ENCODE peak calls at places on chromosomes 7 and 10, in nine cellular contexts. L is stimulated activated CD4-positive, alpha-beta T cell treated with anti-CD3 and anti-CD28 coated beads, Interleukin-12 subunit alpha, Interleukin-12 subunit beta, amount 100 ng/mL, for 4 hours; K is HuH-7; C is NCI-H2081; W is osteocyte; F is left cardiac atrium; G is H9; Q is H54; D is astrocyte of the spinal cord. P is an unnamed sample.

GRCh38 chr7:78176186-78176585 is 377.6 kb downstream of the PHTF2 start:
- DNase-seq in K (no peak), Q (no peak), C (no peak), G (no peak), L (no peak), F (no peak), D (peak), W (no peak), P (no peak)

GRCh38 chr7:2288503-2288902 is 25.7 kb downstream of the SNX8 start:
- DNase-seq in K (no peak), W (no peak), F (no peak), Q (no peak), L (no peak), C (no peak), D (no peak), G (no peak), P (no peak)

GRCh38 chr7:51128545-51129466 is 187.8 kb downstream of the COBL start:
- DNase-seq in Q (no peak), G (no peak), K (no peak), D (no peak), C (no peak), L (no peak), F (no peak), W (peak), P (no peak)

GRCh38 chr7:142303650-142304049 is 45.8 kb upstream of the PRSS58 start:
- DNase-seq in C (peak), D (no peak), Q (no peak), L (no peak), W (no peak), G (no peak), F (no peak), K (peak), P (no peak)

GRCh38 chr7:43164757-43165156 is 52.3 kb downstream of the HECW1 start:
- DNase-seq in K (no peak), G (no peak), Q (peak), L (no peak), F (no peak), W (no peak), C (no peak), D (peak), P (no peak)

GRCh38 chr10:69934768-69935167 is 117.9 kb upstream of the MACROH2A2 start:
- DNase-seq in C (no peak), Q (no peak), G (no peak), D (no peak), F (no peak), L (no peak), W (no peak), K (no peak), P (no peak)

GRCh38 chr10:93060887-93061593 is 442 bp downstream of the CYP26C1 start:
- DNase-seq in W (no peak), C (no peak), Q (no peak), D (no peak), F (no peak), G (peak), K (no peak), L (no peak), P (peak)

GRCh38 chr7:8115547-8116402 is 146.2 kb downstream of the ICA1 start:
- DNase-seq in Q (no peak), W (no peak), L (no peak), F (no peak), C (no peak), K (no peak), D (no peak), G (no peak), P (no peak)

GRCh38 chr10:74977913-74978847 is 133.3 kb upstream of the SAMD8 start:
- DNase-seq in Q (no peak), C (no peak), G (no peak), K (no peak), F (no peak), W (no peak), D (no peak), L (no peak), P (no peak)

GRCh38 chr7:27179503-27180430 is 5.3 kb downstream of the HOXA11 start:
- DNase-seq in G (peak), D (peak), F (no peak), Q (peak), C (peak), L (peak), K (peak), W (no peak), P (no peak)

GRCh38 chr10:11521860-11522259 is 89.6 kb downstream of the USP6NL start:
- DNase-seq in Q (no peak), K (no peak), W (no peak), L (no peak), G (no peak), D (no peak), C (no peak), F (no peak), P (no peak)

GRCh38 chr7:43449577-43449976 is 133.3 kb upstream of the STK17A start:
- DNase-seq in W (no peak), K (no peak), D (no peak), F (no peak), Q (no peak), G (no peak), L (no peak), C (no peak), P (no peak)

GRCh38 chr10:96587255-96588059 is 645 bp upstream of the TM9SF3 start:
- DNase-seq in L (no peak), K (peak), F (peak), C (peak), D (peak), Q (peak), W (no peak), G (no peak), P (peak)

GRCh38 chr7:25119102-25119501 is 6.0 kb downstream of the CYCS start:
- DNase-seq in D (no peak), C (no peak), G (no peak), Q (no peak), W (no peak), F (no peak), L (no peak), K (no peak), P (no peak)

GRCh38 chr10:119693262-119693957 is 32.4 kb upstream of the INPP5F start:
- DNase-seq in W (no peak), K (no peak), F (no peak), C (no peak), D (peak), Q (no peak), L (no peak), G (no peak), P (no peak)

GRCh38 chr7:105985821-105986220 is 22.8 kb downstream of the CDHR3 start:
- DNase-seq in D (no peak), F (no peak), Q (no peak), K (no peak), L (no peak), C (no peak), W (no peak), G (no peak), P (no peak)

GRCh38 chr10:22988581-22989360 is 60.9 kb downstream of the ARMC3 start:
- DNase-seq in K (peak), Q (no peak), D (peak), C (peak), F (peak), L (peak), W (no peak), G (no peak), P (peak)

GRCh38 chr10:58475322-58476277 is 37.1 kb upstream of the BICC1 start:
- DNase-seq in Q (no peak), F (no peak), W (no peak), L (no peak), K (no peak), G (no peak), C (no peak), D (peak), P (no peak)

GRCh38 chr10:91590142-91590903 is 42.5 kb downstream of the PPP1R3C start:
- DNase-seq in D (peak), C (no peak), K (no peak), L (no peak), W (peak), G (no peak), F (peak), Q (no peak), P (peak)

GRCh38 chr7:131284702-131285419 is 42.8 kb upstream of the MKLN1 start:
- DNase-seq in Q (no peak), F (peak), W (no peak), D (peak), K (no peak), C (no peak), G (peak), L (no peak), P (no peak)

GRCh38 chr7:73829505-73829904 is 1.3 kb upstream of the CLDN4 start:
- DNase-seq in K (no peak), G (no peak), F (no peak), Q (no peak), D (no peak), L (no peak), C (no peak), W (no peak), P (no peak)

GRCh38 chr10:49552277-49552676 is 13.4 kb upstream of the ERCC6 start:
- DNase-seq in D (peak), C (no peak), G (no peak), W (no peak), F (no peak), K (no peak), Q (no peak), L (no peak), P (no peak)

GRCh38 chr7:100435401-100436304 is 644 bp downstream of the PPP1R35 start:
- DNase-seq in G (peak), W (no peak), D (peak), K (no peak), Q (peak), L (peak), F (peak), C (peak), P (peak)

GRCh38 chr10:69242844-69243212 is 22.7 kb downstream of the HKDC1 start:
- DNase-seq in C (no peak), K (no peak), L (no peak), F (no peak), D (no peak), G (no peak), W (no peak), Q (no peak), P (no peak)

GRCh38 chr10:69318997-69319727 is 40.9 kb downstream of the HK1 start:
- DNase-seq in G (no peak), C (peak), L (peak), D (peak), W (no peak), Q (no peak), K (no peak), F (peak), P (peak)

GRCh38 chr10:27454837-27455236 is 49.3 kb upstream of the RAB18 start:
- DNase-seq in D (no peak), F (no peak), G (no peak), Q (no peak), L (no peak), C (no peak), K (no peak), W (no peak), P (no peak)

GRCh38 chr7:12222889-12223579 is 11.9 kb downstream of the TMEM106B start:
- DNase-seq in G (no peak), W (no peak), C (no peak), D (no peak), F (no peak), L (no peak), Q (no peak), K (no peak), P (no peak)

GRCh38 chr7:43721193-43721806 is 8.0 kb downstream of the COA1 start:
- DNase-seq in F (no peak), L (no peak), C (peak), G (no peak), W (no peak), K (no peak), D (peak), Q (no peak), P (no peak)

GRCh38 chr10:44477021-44477420 is 92.1 kb upstream of the CXCL12 start:
- DNase-seq in K (no peak), C (no peak), D (no peak), W (no peak), Q (no peak), F (peak), L (no peak), G (no peak), P (no peak)

GRCh38 chr10:44955408-44956070 is 4.1 kb upstream of the RASSF4 start:
- DNase-seq in W (no peak), C (no peak), Q (no peak), K (no peak), D (no peak), G (peak), L (no peak), F (no peak), P (peak)

GRCh38 chr10:126571203-126571602 is 99.3 kb downstream of the C10orf90 start:
- DNase-seq in G (peak), C (no peak), K (no peak), D (no peak), Q (no peak), W (no peak), L (no peak), F (no peak), P (no peak)

GRCh38 chr7:14761506-14762296 is 140.8 kb downstream of the DGKB start:
- DNase-seq in W (no peak), K (no peak), F (peak), L (no peak), D (peak), C (peak), G (no peak), Q (no peak), P (peak)

GRCh38 chr10:29719281-29719675 is 84.5 kb upstream of the SVIL start:
- DNase-seq in W (no peak), Q (no peak), K (no peak), F (no peak), C (no peak), D (no peak), L (no peak), G (no peak), P (no peak)

GRCh38 chr7:117212969-117213877 is 109.6 kb downstream of the WNT2 start:
- DNase-seq in Q (peak), D (peak), K (peak), G (peak), F (peak), C (peak), L (peak), W (peak), P (peak)

GRCh38 chr10:43265799-43266721 is 805 bp downstream of the RASGEF1A start:
- DNase-seq in W (peak), D (no peak), K (peak), F (no peak), Q (no peak), C (no peak), L (peak), G (peak), P (no peak)

GRCh38 chr7:103094102-103094501 is 19.2 kb downstream of the ARMC10 start:
- DNase-seq in C (no peak), Q (no peak), L (no peak), D (no peak), G (no peak), F (no peak), K (no peak), W (no peak), P (no peak)

GRCh38 chr7:932651-932975 is 21.9 kb downstream of the ADAP1 start:
- DNase-seq in C (no peak), D (no peak), F (peak), K (no peak), G (no peak), L (no peak), W (no peak), Q (no peak), P (no peak)

GRCh38 chr10:11403116-11403515 is 208.3 kb downstream of the USP6NL start:
- DNase-seq in Q (no peak), W (no peak), K (no peak), F (no peak), L (no peak), G (no peak), C (no peak), D (no peak), P (no peak)

GRCh38 chr10:45373003-45373782 is 823 bp upstream of the ALOX5 start:
- DNase-seq in D (no peak), Q (no peak), C (peak), W (no peak), K (no peak), G (no peak), L (no peak), F (no peak), P (no peak)

P was measured in mucosa of gallbladder.